ENCODE peak calls at places on chromosomes 7 and 10, in eight cellular contexts. J, H, W, M, Z, Q, A and U are unnamed samples.

GRCh38 chr7:44665531-44666213 is 59.2 kb downstream of the OGDH start:
- DNase-seq in Q (no peak), M (no peak), H (peak), A (no peak), J (no peak), W (no peak), Z (peak), U (peak)

GRCh38 chr7:99037327-99037940 is 106.5 kb downstream of the SMURF1 start:
- DNase-seq in J (no peak), M (no peak), A (no peak), H (no peak), Q (no peak), Z (no peak), W (no peak), U (no peak)

GRCh38 chr7:6165075-6165474 is 107.3 kb downstream of the CYTH3 start:
- DNase-seq in H (no peak), Z (no peak), M (no peak), Q (no peak), W (no peak), A (no peak), J (no peak), U (no peak)

GRCh38 chr7:52959878-52960660 is 75.4 kb upstream of the POM121L12 start:
- DNase-seq in A (no peak), M (no peak), W (no peak), Q (no peak), J (no peak), Z (no peak), H (no peak), U (peak)

GRCh38 chr7:101162551-101163280 is 2.7 kb downstream of the VGF start:
- DNase-seq in H (no peak), Q (no peak), A (peak), W (no peak), J (no peak), M (peak), Z (no peak), U (no peak)

GRCh38 chr7:147199868-147200267 is 1083.3 kb downstream of the CNTNAP2 start:
- DNase-seq in W (no peak), A (no peak), Q (no peak), H (no peak), J (no peak), M (no peak), Z (no peak), U (no peak)

GRCh38 chr10:45235823-45236222 is 79.6 kb downstream of the OR13A1 start:
- DNase-seq in Q (no peak), Z (no peak), W (no peak), J (no peak), A (no peak), H (no peak), M (no peak), U (peak)

GRCh38 chr7:3159039-3159438 is 115.4 kb upstream of the CARD11 start:
- DNase-seq in J (no peak), H (no peak), W (no peak), M (no peak), A (no peak), Q (no peak), Z (no peak), U (no peak)

GRCh38 chr7:96266580-96266979 is 55.3 kb downstream of the SLC25A13 start:
- DNase-seq in Q (no peak), H (no peak), W (no peak), M (no peak), Z (no peak), J (no peak), A (no peak), U (no peak)

GRCh38 chr7:117704098-117704497 is 169.1 kb downstream of the CTTNBP2 start:
- DNase-seq in Q (no peak), J (no peak), W (no peak), Z (no peak), H (no peak), M (no peak), A (no peak), U (no peak)

GRCh38 chr7:140877249-140877524 is 47.5 kb downstream of the BRAF start:
- DNase-seq in A (no peak), J (no peak), Z (no peak), Q (no peak), W (no peak), H (no peak), M (no peak), U (no peak)